ENCODE peak calls at places on chromosomes 3 and 15, in five cellular contexts. One of them, this sample, is unnamed.

GRCh38 chr3:61637088-61638051 is 76.0 kb downstream of the PTPRG start:
- DNase-seq in H1: peak; percentile 38
- DNase-seq in mesenchymal stem cell: peak; percentile 37
- DNase-seq in IMR-90: peak; percentile 45
- DNase-seq in neuronal stem cell: no peak
- DNase-seq in this sample: no peak

GRCh38 chr15:56356616-56357015 is 8.6 kb upstream of the TEX9 start:
- DNase-seq in mesenchymal stem cell: no peak
- DNase-seq in neuronal stem cell: no peak
- DNase-seq in IMR-90: no peak
- DNase-seq in H1: no peak
- DNase-seq in this sample: no peak

GRCh38 chr3:188854395-188855149 is 317.2 kb upstream of the TPRG1 start:
- DNase-seq in neuronal stem cell: no peak
- DNase-seq in mesenchymal stem cell: peak; percentile 38
- DNase-seq in H1: no peak
- DNase-seq in IMR-90: peak; percentile 86
- DNase-seq in this sample: no peak

GRCh38 chr3:46163551-46163981 is 44.5 kb downstream of the CCR1 start:
- DNase-seq in neuronal stem cell: no peak
- DNase-seq in IMR-90: no peak
- DNase-seq in mesenchymal stem cell: peak; percentile 79
- DNase-seq in H1: no peak
- DNase-seq in this sample: no peak

GRCh38 chr3:66499881-66500574 is 794 bp downstream of the LRIG1 start:
- DNase-seq in mesenchymal stem cell: peak; percentile 28
- DNase-seq in H1: peak; percentile 62
- DNase-seq in neuronal stem cell: no peak
- DNase-seq in IMR-90: peak; percentile 43
- DNase-seq in this sample: no peak

GRCh38 chr15:68431037-68431791 is 749 bp downstream of the ITGA11 start:
- DNase-seq in neuronal stem cell: peak; percentile 31
- DNase-seq in H1: peak; percentile 70
- DNase-seq in mesenchymal stem cell: no peak
- DNase-seq in IMR-90: no peak
- DNase-seq in this sample: peak; percentile 44

GRCh38 chr15:71925145-71925544 is 114.8 kb downstream of the NR2E3 start:
- DNase-seq in IMR-90: no peak
- DNase-seq in H1: no peak
- DNase-seq in neuronal stem cell: no peak
- DNase-seq in mesenchymal stem cell: no peak
- DNase-seq in this sample: no peak

GRCh38 chr15:40291088-40291574 is 8.3 kb upstream of the ANKRD63 start:
- DNase-seq in mesenchymal stem cell: peak; percentile 71
- DNase-seq in IMR-90: peak; percentile 49
- DNase-seq in H1: peak; percentile 80
- DNase-seq in neuronal stem cell: peak; percentile 62
- DNase-seq in this sample: peak; percentile 71

GRCh38 chr3:46901591-46902187 is 24.2 kb downstream of the PTH1R start:
- DNase-seq in H1: no peak
- DNase-seq in neuronal stem cell: no peak
- DNase-seq in IMR-90: no peak
- DNase-seq in mesenchymal stem cell: no peak
- DNase-seq in this sample: no peak

GRCh38 chr3:66302288-66302687 is 81.5 kb downstream of the SLC25A26 start:
- DNase-seq in H1: no peak
- DNase-seq in neuronal stem cell: no peak
- DNase-seq in mesenchymal stem cell: no peak
- DNase-seq in IMR-90: no peak
- DNase-seq in this sample: no peak

GRCh38 chr15:86021281-86022264 is 58.1 kb upstream of the AGBL1 start:
- DNase-seq in mesenchymal stem cell: peak; percentile 7
- DNase-seq in IMR-90: no peak
- DNase-seq in H1: no peak
- DNase-seq in neuronal stem cell: no peak
- DNase-seq in this sample: no peak

DNA sequence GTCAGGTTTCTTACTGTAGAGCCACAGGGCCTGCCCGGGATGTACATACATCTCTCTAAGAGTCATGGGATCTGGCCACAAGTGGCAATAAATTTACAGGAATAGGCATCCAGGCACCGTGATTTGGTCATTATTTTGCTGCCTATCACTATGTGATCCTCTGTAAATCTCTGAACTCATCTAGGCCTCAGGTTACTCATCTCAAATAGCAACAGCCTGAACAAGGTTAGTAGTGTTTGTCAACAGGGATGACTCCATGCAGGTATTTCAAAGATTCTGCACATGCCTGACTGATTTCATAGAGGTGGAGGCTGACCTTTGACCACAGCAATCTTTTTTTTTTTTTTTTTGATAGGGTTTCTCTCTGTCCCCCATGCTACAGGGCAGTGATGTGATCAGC is 88.8 kb upstream of the TBL1XR1 start:
- DNase-seq in H1: no peak
- DNase-seq in mesenchymal stem cell: peak; percentile 27
- DNase-seq in neuronal stem cell: no peak
- DNase-seq in IMR-90: no peak
- DNase-seq in this sample: no peak
- H2BK15ac ChIP-seq in H1: no peak overlapping the region
- H2BK15ac ChIP-seq in mesenchymal stem cell: no peak overlapping the region
- H2BK15ac ChIP-seq in neuronal stem cell: no peak overlapping the region
- H2BK15ac ChIP-seq in IMR-90: no peak overlapping the region
- H2BK15ac ChIP-seq in this sample: no peak overlapping the region

GRCh38 chr3:134427400-134428111 is 53.3 kb upstream of the AMOTL2 start:
- DNase-seq in mesenchymal stem cell: peak; percentile 99
- DNase-seq in neuronal stem cell: no peak
- DNase-seq in H1: no peak
- DNase-seq in IMR-90: peak; percentile 100
- DNase-seq in this sample: no peak
- H3K18ac ChIP-seq in mesenchymal stem cell: peak overlapping the region; percentile 53
- H3K18ac ChIP-seq in neuronal stem cell: no peak overlapping the region
- H3K18ac ChIP-seq in H1: no peak overlapping the region
- H3K18ac ChIP-seq in IMR-90: peak overlapping the region; percentile 90
- H3K18ac ChIP-seq in this sample: no peak overlapping the region

GRCh38 chr3:149813367-149814281 is 609 bp downstream of the RNF13 start:
- DNase-seq in H1: peak; percentile 49
- DNase-seq in neuronal stem cell: peak; percentile 55
- DNase-seq in IMR-90: peak; percentile 47
- DNase-seq in mesenchymal stem cell: peak; percentile 70
- DNase-seq in this sample: peak; percentile 58
- H2AFZ ChIP-seq in H1: peak overlapping the region; percentile 60
- H2AFZ ChIP-seq in neuronal stem cell: peak overlapping the region; percentile 97
- H2AFZ ChIP-seq in IMR-90: peak overlapping the region; percentile 100
- H2AFZ ChIP-seq in mesenchymal stem cell: peak overlapping the region; percentile 98
- H2AFZ ChIP-seq in this sample: no peak overlapping the region

GRCh38 chr3:153142961-153143360 is 19.1 kb upstream of the RAP2B start:
- DNase-seq in IMR-90: peak; percentile 56
- DNase-seq in mesenchymal stem cell: no peak
- DNase-seq in H1: no peak
- DNase-seq in neuronal stem cell: no peak
- DNase-seq in this sample: no peak

GRCh38 chr3:153137626-153138025 is 24.4 kb upstream of the RAP2B start:
- DNase-seq in mesenchymal stem cell: no peak
- DNase-seq in neuronal stem cell: no peak
- DNase-seq in IMR-90: no peak
- DNase-seq in H1: no peak
- DNase-seq in this sample: no peak

DNA sequence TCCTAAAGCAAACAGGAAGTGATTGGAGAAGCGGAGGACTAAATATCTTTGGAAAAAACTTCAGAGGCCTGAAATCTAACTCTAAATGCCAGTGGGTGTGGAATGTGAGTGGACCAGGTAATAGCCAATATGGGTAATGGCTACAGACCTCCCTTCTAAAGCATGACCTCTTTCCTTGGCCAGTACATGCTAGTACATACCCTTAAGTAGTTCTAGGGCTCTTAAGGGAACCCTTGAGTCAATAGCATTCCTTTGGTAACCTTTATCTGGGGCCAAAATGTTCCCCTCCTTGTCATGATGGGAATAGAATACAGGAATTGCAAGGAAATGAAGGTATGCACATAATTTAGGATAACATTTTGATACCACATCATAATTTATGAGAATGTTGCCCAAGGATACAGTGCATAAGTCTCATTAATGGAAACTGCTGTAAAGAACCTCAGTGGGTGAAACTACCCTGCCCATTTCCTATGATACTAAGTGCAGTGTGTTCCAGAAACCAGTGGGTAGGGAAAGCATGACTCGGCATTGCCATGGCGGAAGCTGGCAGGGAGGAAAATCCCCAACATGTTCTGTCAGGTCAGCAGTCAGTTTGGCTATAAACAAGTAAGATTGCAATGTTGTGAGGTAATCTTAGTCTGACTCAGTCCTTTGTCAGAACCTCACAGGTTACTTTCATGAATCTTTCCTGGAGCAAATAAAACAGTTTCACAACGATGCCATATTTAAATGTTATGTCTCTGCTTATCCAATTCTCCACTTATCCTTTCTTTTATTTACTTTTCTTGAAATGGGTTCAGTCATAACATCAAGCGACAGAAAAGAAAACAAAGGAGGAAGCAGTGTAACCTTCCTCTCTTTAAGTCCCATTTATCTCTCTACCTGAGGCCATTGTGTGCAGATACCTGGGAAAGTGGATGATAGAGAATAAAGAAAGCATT is 23.5 kb upstream of the RAP2B start:
- DNase-seq in mesenchymal stem cell: peak; percentile 96
- DNase-seq in IMR-90: peak; percentile 96
- DNase-seq in H1: no peak
- DNase-seq in neuronal stem cell: no peak
- DNase-seq in this sample: peak; percentile 33
- H2BK15ac ChIP-seq in mesenchymal stem cell: no peak overlapping the region
- H2BK15ac ChIP-seq in IMR-90: peak overlapping the region; percentile 90
- H2BK15ac ChIP-seq in H1: no peak overlapping the region
- H2BK15ac ChIP-seq in neuronal stem cell: no peak overlapping the region
- H2BK15ac ChIP-seq in this sample: no peak overlapping the region

GRCh38 chr3:148280623-148281242 is 417.0 kb upstream of the AGTR1 start:
- DNase-seq in H1: no peak
- DNase-seq in neuronal stem cell: no peak
- DNase-seq in IMR-90: no peak
- DNase-seq in mesenchymal stem cell: no peak
- DNase-seq in this sample: peak; percentile 51
- H3K18ac ChIP-seq in H1: no peak overlapping the region
- H3K18ac ChIP-seq in neuronal stem cell: no peak overlapping the region
- H3K18ac ChIP-seq in IMR-90: no peak overlapping the region
- H3K18ac ChIP-seq in mesenchymal stem cell: no peak overlapping the region
- H3K18ac ChIP-seq in this sample: no peak overlapping the region